ENCODE peak calls at places on chromosomes 4 and X, in six cellular contexts. A is Peyer's patch, I is prostate gland, O is IMR-90, L is stomach, H is sigmoid colon. D is an unnamed sample.

GRCh38 chr4:163697121-163697520 is 202.6 kb downstream of the TMA16 start:
- DNase-seq in A (no peak), I (no peak), O (peak), L (no peak), H (no peak), D (no peak)

GRCh38 chr4:78652282-78652876 is 100.8 kb downstream of the ANXA3 start:
- DNase-seq in A (no peak), I (peak), O (no peak), L (no peak), H (no peak), D (peak)

GRCh38 chrX:42149786-42150185 is 226.4 kb upstream of the CASK start:
- DNase-seq in A (no peak), I (no peak), O (no peak), L (no peak), H (no peak), D (no peak)

GRCh38 chr4:26896636-26897035 is 36.0 kb downstream of the STIM2 start:
- DNase-seq in A (no peak), I (no peak), O (peak), L (no peak), H (no peak), D (no peak)

GRCh38 chr4:3497095-3497494 is 34.0 kb downstream of the DOK7 start:
- DNase-seq in A (no peak), I (no peak), O (no peak), L (no peak), H (no peak), D (no peak)

GRCh38 chr4:40264995-40265909 is 68.4 kb downstream of the RHOH start:
- DNase-seq in A (peak), I (no peak), O (no peak), L (peak), H (no peak), D (no peak)

GRCh38 chr4:184450045-184450444 is 24.3 kb downstream of the IRF2 start:
- DNase-seq in A (no peak), I (no peak), O (peak), L (no peak), H (no peak), D (no peak)

GRCh38 chr4:168167714-168168284 is 75.5 kb downstream of the ANXA10 start:
- DNase-seq in A (no peak), I (no peak), O (peak), L (no peak), H (no peak), D (no peak)

GRCh38 chrX:49082472-49082871 is 2.8 kb upstream of the WDR45 start:
- DNase-seq in A (no peak), I (no peak), O (no peak), L (no peak), H (no peak), D (no peak)

GRCh38 chrX:69065451-69065850 is 99.8 kb downstream of the PJA1 start:
- DNase-seq in A (peak), I (no peak), O (peak), L (peak), H (no peak), D (peak)

GRCh38 chr4:88729146-88729755 is 31.6 kb upstream of the NAP1L5 start:
- DNase-seq in A (no peak), I (no peak), O (no peak), L (no peak), H (no peak), D (no peak)

GRCh38 chr4:37531156-37531555 is 155.0 kb downstream of the RELL1 start:
- DNase-seq in A (no peak), I (no peak), O (no peak), L (no peak), H (no peak), D (no peak)

GRCh38 chr4:948101-948935 is 16.1 kb downstream of the TMEM175 start:
- DNase-seq in A (no peak), I (no peak), O (no peak), L (peak), H (peak), D (peak)

GRCh38 chrX:151982217-151982616 is 7.7 kb upstream of the GABRE start:
- DNase-seq in A (peak), I (no peak), O (peak), L (no peak), H (no peak), D (no peak)

GRCh38 chrX:154546354-154547244 is at the start of gene G6PD:
- DNase-seq in A (peak), I (peak), O (peak), L (peak), H (no peak), D (peak)

GRCh38 chrX:154548028-154548316 is 552 bp downstream of the IKBKG start:
- DNase-seq in A (no peak), I (no peak), O (peak), L (no peak), H (no peak), D (no peak)

GRCh38 chrX:154545673-154546274 is 872 bp downstream of the G6PD start:
- DNase-seq in A (no peak), I (no peak), O (no peak), L (no peak), H (no peak), D (no peak)

GRCh38 chrX:154549766-154550165 is 2.3 kb downstream of the IKBKG start:
- DNase-seq in A (no peak), I (no peak), O (peak), L (no peak), H (no peak), D (no peak)

DNA sequence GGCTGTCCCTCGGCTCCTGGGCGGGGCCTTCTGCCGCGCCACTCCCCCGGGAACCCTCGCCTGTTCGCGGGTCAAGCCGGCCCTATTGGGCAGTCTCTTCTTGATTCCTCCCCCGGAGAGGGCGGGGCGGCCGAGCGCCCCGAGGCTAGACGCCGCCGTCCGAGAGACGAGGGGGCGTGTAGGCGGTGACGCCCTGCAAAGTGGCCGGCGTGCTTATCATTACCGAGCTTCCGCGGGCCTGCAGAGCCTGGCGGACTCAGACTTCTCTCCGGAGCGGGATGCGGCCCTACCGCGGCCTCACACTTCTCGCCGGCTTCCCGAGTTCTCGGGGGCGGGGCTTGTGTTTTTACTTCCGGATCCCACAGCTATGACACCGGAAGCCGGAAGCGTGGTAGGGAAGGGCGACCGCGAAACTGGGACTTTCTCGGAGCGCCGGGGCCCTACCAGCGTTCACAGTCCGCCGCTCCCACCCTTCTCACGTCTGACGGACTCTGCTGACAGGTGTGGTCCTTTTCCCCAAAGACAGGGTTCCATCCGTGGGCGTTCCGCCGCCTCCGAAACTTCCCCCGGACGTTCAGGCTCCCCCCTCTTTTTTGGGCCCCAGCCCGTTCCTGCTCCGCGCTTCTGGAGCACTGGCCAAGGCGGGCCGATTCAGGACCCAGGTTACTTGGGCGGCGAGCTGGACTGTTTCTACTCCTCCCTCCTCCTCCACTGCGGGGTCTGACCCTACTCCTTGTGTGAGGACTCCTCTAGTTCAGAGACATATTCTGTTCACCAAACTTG is at the start of gene IKBKG:
- DNase-seq in A (peak), I (peak), O (peak), L (peak), H (peak), D (peak)
- TF ChIP-seq POLR2A in A (peak), I (no peak), O (peak), L (no peak), H (peak), D (peak)

GRCh38 chr4:139984459-139984858 is 169.5 kb downstream of the MAML3 start:
- DNase-seq in A (no peak), I (no peak), O (no peak), L (no peak), H (no peak), D (no peak)

GRCh38 chr4:139988863-139989765 is 164.9 kb downstream of the MAML3 start:
- DNase-seq in A (no peak), I (no peak), O (peak), L (peak), H (peak), D (peak)

GRCh38 chr4:139986621-139987510 is 167.1 kb downstream of the MAML3 start:
- DNase-seq in A (no peak), I (no peak), O (peak), L (no peak), H (no peak), D (no peak)

GRCh38 chr4:139986108-139986507 is 167.9 kb downstream of the MAML3 start:
- DNase-seq in A (no peak), I (no peak), O (no peak), L (no peak), H (no peak), D (no peak)
- H3K27ac ChIP-seq in A (no peak), I (peak), O (no peak), L (no peak), H (no peak), D (peak)

DNA sequence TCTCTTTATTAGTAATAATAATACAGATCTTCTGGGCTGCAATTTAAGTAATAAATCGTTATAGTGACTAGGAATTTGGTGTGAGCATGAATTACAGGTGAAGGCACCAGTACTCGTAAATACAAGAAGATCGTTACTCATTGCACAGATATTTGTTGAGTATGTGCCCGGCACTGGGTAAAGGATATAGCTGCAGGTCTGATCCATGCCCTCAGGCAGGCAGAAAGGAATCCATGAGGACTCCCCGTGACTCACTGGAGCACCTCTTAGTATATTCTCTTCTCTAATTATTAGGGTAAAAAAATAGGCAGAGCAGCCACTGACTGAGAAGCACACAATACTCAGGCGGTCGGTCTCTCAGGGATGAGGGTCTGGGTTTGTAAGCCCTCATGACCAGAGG is 868.3 kb downstream of the RAB28 start:
- DNase-seq in A (no peak), I (no peak), O (no peak), L (no peak), H (no peak), D (no peak)
- TF ChIP-seq POLR2A in A (no peak), I (no peak), O (no peak), L (no peak), H (no peak), D (no peak)

DNA sequence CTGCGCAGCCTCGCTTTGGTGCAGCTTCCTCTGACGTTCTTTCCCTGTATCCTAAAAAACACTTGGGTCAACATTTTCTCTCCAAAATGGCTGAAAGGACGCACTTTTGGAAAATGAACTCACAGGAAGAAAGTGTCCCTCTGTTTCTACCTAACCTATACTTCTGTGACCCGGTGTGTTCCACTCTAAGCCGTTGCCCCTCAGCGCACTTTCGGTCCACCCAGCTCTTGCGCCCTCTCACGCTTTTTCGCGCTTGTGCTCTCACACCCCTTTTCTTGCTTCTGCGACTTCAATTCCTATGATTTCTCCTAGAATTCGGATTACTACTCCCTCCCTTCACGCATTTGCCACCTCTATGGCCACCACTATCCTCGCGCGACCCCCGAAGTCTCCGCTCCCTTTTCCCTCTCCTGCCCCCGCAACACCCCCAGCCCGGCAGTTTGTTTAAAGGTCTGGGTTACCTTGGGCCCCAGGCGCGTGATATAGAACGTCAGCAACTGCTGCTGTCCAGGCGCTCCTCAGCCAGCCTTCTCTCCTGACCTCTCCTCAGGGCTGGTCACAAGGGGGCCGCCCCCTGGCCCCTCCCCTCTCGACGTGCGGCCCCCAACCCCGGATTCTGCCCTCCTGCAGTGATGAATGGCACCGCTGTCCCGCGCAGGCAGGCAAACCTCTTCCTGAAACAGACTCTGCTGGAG is at the start of gene USP51:
- DNase-seq in A (peak), I (peak), O (peak), L (peak), H (peak), D (no peak)
- H3K27ac ChIP-seq in A (peak), I (peak), O (peak), L (peak), H (peak), D (peak)